ENCODE peak calls at places on chromosomes 5 and 9, in seven cellular contexts. One of them, this sample, is unnamed.

GRCh38 chr5:143557061-143557818 is 153.8 kb upstream of the NR3C1 start:
- DNase-seq in HepG2: no peak
- DNase-seq in Karpas-422: no peak
- DNase-seq in GM23338: no peak
- DNase-seq in GM23248: peak; percentile 78
- DNase-seq in PC-9: no peak
- DNase-seq in PC-3: peak; percentile 16
- DNase-seq in this sample: peak; percentile 92

GRCh38 chr5:44246986-44247385 is 142.2 kb downstream of the FGF10 start:
- DNase-seq in HepG2: no peak
- DNase-seq in Karpas-422: no peak
- DNase-seq in GM23338: no peak
- DNase-seq in GM23248: peak; percentile 37
- DNase-seq in PC-9: no peak
- DNase-seq in PC-3: no peak
- DNase-seq in this sample: peak; percentile 2

GRCh38 chr9:38641985-38642864 is 21.8 kb upstream of the ANKRD18A start:
- DNase-seq in HepG2: peak; percentile 17
- DNase-seq in Karpas-422: peak; percentile 67
- DNase-seq in GM23338: peak; percentile 81
- DNase-seq in GM23248: peak; percentile 24
- DNase-seq in PC-9: no peak
- DNase-seq in PC-3: peak; percentile 69
- DNase-seq in this sample: peak; percentile 22

GRCh38 chr5:69049151-69049550 is 44.7 kb upstream of the SLC30A5 start:
- DNase-seq in HepG2: peak; percentile 44
- DNase-seq in Karpas-422: no peak
- DNase-seq in GM23338: no peak
- DNase-seq in GM23248: no peak
- DNase-seq in PC-9: peak; percentile 76
- DNase-seq in PC-3: no peak
- DNase-seq in this sample: no peak

GRCh38 chr5:177450672-177451424 is 4.2 kb downstream of the PRR7 start:
- DNase-seq in HepG2: no peak
- DNase-seq in Karpas-422: no peak
- DNase-seq in GM23338: no peak
- DNase-seq in GM23248: no peak
- DNase-seq in PC-9: no peak
- DNase-seq in PC-3: no peak
- DNase-seq in this sample: no peak

GRCh38 chr5:112960316-112960715 is 16.3 kb upstream of the DCP2 start:
- DNase-seq in HepG2: no peak
- DNase-seq in Karpas-422: no peak
- DNase-seq in GM23338: no peak
- DNase-seq in GM23248: no peak
- DNase-seq in PC-9: no peak
- DNase-seq in PC-3: no peak
- DNase-seq in this sample: no peak

GRCh38 chr9:136617746-136618577 is 44.8 kb upstream of the EGFL7 start:
- DNase-seq in HepG2: no peak
- DNase-seq in Karpas-422: no peak
- DNase-seq in GM23338: no peak
- DNase-seq in GM23248: no peak
- DNase-seq in PC-9: no peak
- DNase-seq in PC-3: no peak
- DNase-seq in this sample: no peak

GRCh38 chr5:6820851-6821479 is 107.7 kb downstream of the TENT4A start:
- DNase-seq in HepG2: peak; percentile 47
- DNase-seq in Karpas-422: peak; percentile 75
- DNase-seq in GM23338: peak; percentile 80
- DNase-seq in GM23248: peak; percentile 37
- DNase-seq in PC-9: peak; percentile 47
- DNase-seq in PC-3: peak; percentile 60
- DNase-seq in this sample: no peak

GRCh38 chr5:168583742-168584482 is 4.7 kb upstream of the PANK3 start:
- DNase-seq in HepG2: no peak
- DNase-seq in Karpas-422: peak; percentile 36
- DNase-seq in GM23338: no peak
- DNase-seq in GM23248: no peak
- DNase-seq in PC-9: no peak
- DNase-seq in PC-3: no peak
- DNase-seq in this sample: no peak

GRCh38 chr9:93183663-93184438 is at the start of gene WNK2:
- DNase-seq in HepG2: no peak
- DNase-seq in Karpas-422: no peak
- DNase-seq in GM23338: peak; percentile 64
- DNase-seq in GM23248: peak; percentile 23
- DNase-seq in PC-9: no peak
- DNase-seq in PC-3: peak; percentile 63
- DNase-seq in this sample: no peak

GRCh38 chr9:121699271-121700164 is 48.1 kb downstream of the DAB2IP start:
- DNase-seq in HepG2: no peak
- DNase-seq in Karpas-422: peak; percentile 47
- DNase-seq in GM23338: peak; percentile 73
- DNase-seq in GM23248: peak; percentile 74
- DNase-seq in PC-9: no peak
- DNase-seq in PC-3: peak; percentile 52
- DNase-seq in this sample: peak; percentile 44

GRCh38 chr9:14272924-14273528 is 40.9 kb downstream of the NFIB start:
- DNase-seq in HepG2: no peak
- DNase-seq in Karpas-422: no peak
- DNase-seq in GM23338: no peak
- DNase-seq in GM23248: no peak
- DNase-seq in PC-9: no peak
- DNase-seq in PC-3: no peak
- DNase-seq in this sample: no peak

GRCh38 chr5:126744842-126745241 is 32.1 kb upstream of the LMNB1 start:
- DNase-seq in HepG2: no peak
- DNase-seq in Karpas-422: no peak
- DNase-seq in GM23338: no peak
- DNase-seq in GM23248: no peak
- DNase-seq in PC-9: no peak
- DNase-seq in PC-3: no peak
- DNase-seq in this sample: no peak

GRCh38 chr9:134391319-134392231 is 65.3 kb downstream of the RXRA start:
- DNase-seq in HepG2: no peak
- DNase-seq in Karpas-422: no peak
- DNase-seq in GM23338: no peak
- DNase-seq in GM23248: no peak
- DNase-seq in PC-9: no peak
- DNase-seq in PC-3: no peak
- DNase-seq in this sample: no peak

GRCh38 chr9:101235105-101235866 is 149.5 kb downstream of the BAAT start:
- DNase-seq in HepG2: peak; percentile 45
- DNase-seq in Karpas-422: peak; percentile 66
- DNase-seq in GM23338: peak; percentile 81
- DNase-seq in GM23248: peak; percentile 33
- DNase-seq in PC-9: no peak
- DNase-seq in PC-3: peak; percentile 26
- DNase-seq in this sample: no peak

GRCh38 chr5:164010900-164011299 is 505.5 kb downstream of the MAT2B start:
- DNase-seq in HepG2: no peak
- DNase-seq in Karpas-422: no peak
- DNase-seq in GM23338: no peak
- DNase-seq in GM23248: no peak
- DNase-seq in PC-9: no peak
- DNase-seq in PC-3: no peak
- DNase-seq in this sample: no peak

GRCh38 chr9:469672-470040 is 255.0 kb downstream of the DOCK8 start:
- DNase-seq in HepG2: no peak
- DNase-seq in Karpas-422: no peak
- DNase-seq in GM23338: peak; percentile 56
- DNase-seq in GM23248: no peak
- DNase-seq in PC-9: no peak
- DNase-seq in PC-3: no peak
- DNase-seq in this sample: no peak

GRCh38 chr9:136050706-136051567 is 44.2 kb downstream of the NACC2 start:
- DNase-seq in HepG2: peak; percentile 9
- DNase-seq in Karpas-422: no peak
- DNase-seq in GM23338: peak; percentile 50
- DNase-seq in GM23248: no peak
- DNase-seq in PC-9: no peak
- DNase-seq in PC-3: no peak
- DNase-seq in this sample: no peak

GRCh38 chr5:9337908-9338307 is 208.0 kb downstream of the SEMA5A start:
- DNase-seq in HepG2: no peak
- DNase-seq in Karpas-422: no peak
- DNase-seq in GM23338: no peak
- DNase-seq in GM23248: peak; percentile 82
- DNase-seq in PC-9: no peak
- DNase-seq in PC-3: peak; percentile 96
- DNase-seq in this sample: peak; percentile 63

GRCh38 chr9:133066181-133066983 is 4.6 kb downstream of the CEL start:
- DNase-seq in HepG2: no peak
- DNase-seq in Karpas-422: no peak
- DNase-seq in GM23338: no peak
- DNase-seq in GM23248: no peak
- DNase-seq in PC-9: no peak
- DNase-seq in PC-3: no peak
- DNase-seq in this sample: no peak

GRCh38 chr5:151570058-151570457 is 21.1 kb downstream of the FAT2 start:
- DNase-seq in HepG2: no peak
- DNase-seq in Karpas-422: no peak
- DNase-seq in GM23338: no peak
- DNase-seq in GM23248: no peak
- DNase-seq in PC-9: peak; percentile 76
- DNase-seq in PC-3: peak; percentile 82
- DNase-seq in this sample: no peak
- H3K4me1 ChIP-seq in HepG2: no peaks in the 10 kb centered on the region
- H3K4me1 ChIP-seq in Karpas-422: no peaks in the 10 kb centered on the region
- H3K4me1 ChIP-seq in GM23338: peaks cover 9% of the 10 kb centered on the region
- H3K4me1 ChIP-seq in GM23248: no peaks in the 10 kb centered on the region
- H3K4me1 ChIP-seq in PC-9: peaks cover 20% of the 10 kb centered on the region
- H3K4me1 ChIP-seq in PC-3: peaks cover 23% of the 10 kb centered on the region
- H3K4me1 ChIP-seq in this sample: no peaks in the 10 kb centered on the region

GRCh38 chr5:611731-612486 is at the start of gene CEP72:
- DNase-seq in HepG2: peak; percentile 68
- DNase-seq in Karpas-422: peak; percentile 97
- DNase-seq in GM23338: peak; percentile 91
- DNase-seq in GM23248: peak; percentile 96
- DNase-seq in PC-9: peak; percentile 82
- DNase-seq in PC-3: peak; percentile 88
- DNase-seq in this sample: peak; percentile 41
- H2AFZ ChIP-seq in HepG2: no peak within 1 kb of the TSS
- H2AFZ ChIP-seq in Karpas-422: peak within 1 kb of the TSS; percentile 74
- H2AFZ ChIP-seq in GM23338: peak within 1 kb of the TSS; percentile 74
- H2AFZ ChIP-seq in GM23248: peak within 1 kb of the TSS; percentile 87
- H2AFZ ChIP-seq in PC-9: peak within 1 kb of the TSS; percentile 92
- H2AFZ ChIP-seq in PC-3: peak within 1 kb of the TSS; percentile 86
- H2AFZ ChIP-seq in this sample: peak within 1 kb of the TSS; percentile 93

DNA sequence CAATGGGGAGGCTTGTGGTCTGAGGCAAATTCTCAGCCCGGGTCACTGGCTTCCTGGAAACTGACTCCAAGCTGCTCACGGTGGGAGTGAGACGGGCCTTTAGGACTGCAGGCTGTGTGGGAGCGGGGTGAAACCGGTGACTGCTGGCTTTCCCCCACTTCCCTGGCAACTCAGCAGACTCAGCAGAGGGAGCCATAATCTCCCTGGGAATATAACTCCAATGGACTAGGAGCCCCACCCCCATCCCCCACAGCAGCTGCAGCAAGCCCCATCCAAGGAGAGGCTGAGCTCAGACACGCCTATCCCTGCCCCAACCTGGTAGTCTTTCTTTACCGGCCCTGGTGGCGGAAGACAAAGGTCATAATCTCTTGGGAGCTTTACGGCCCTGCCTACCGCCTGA is 465.9 kb downstream of the CAAP1 start:
- DNase-seq in HepG2: no peak
- DNase-seq in Karpas-422: no peak
- DNase-seq in GM23338: peak; percentile 50
- DNase-seq in GM23248: no peak
- DNase-seq in PC-9: no peak
- DNase-seq in PC-3: no peak
- DNase-seq in this sample: no peak
- H3K27ac ChIP-seq in HepG2: no peak overlapping the region
- H3K27ac ChIP-seq in Karpas-422: no peak overlapping the region
- H3K27ac ChIP-seq in GM23338: no peak overlapping the region
- H3K27ac ChIP-seq in GM23248: no peak overlapping the region
- H3K27ac ChIP-seq in PC-9: no peak overlapping the region
- H3K27ac ChIP-seq in PC-3: no peak overlapping the region
- H3K27ac ChIP-seq in this sample: no peak overlapping the region

GRCh38 chr5:154765396-154765925 is 10.3 kb downstream of the LARP1 start:
- DNase-seq in HepG2: no peak
- DNase-seq in Karpas-422: no peak
- DNase-seq in GM23338: no peak
- DNase-seq in GM23248: no peak
- DNase-seq in PC-9: no peak
- DNase-seq in PC-3: no peak
- DNase-seq in this sample: no peak

GRCh38 chr5:154767537-154767936 is 12.4 kb downstream of the LARP1 start:
- DNase-seq in HepG2: no peak
- DNase-seq in Karpas-422: no peak
- DNase-seq in GM23338: no peak
- DNase-seq in GM23248: peak; percentile 28
- DNase-seq in PC-9: no peak
- DNase-seq in PC-3: no peak
- DNase-seq in this sample: no peak

GRCh38 chr5:154766558-154767281 is 11.5 kb downstream of the LARP1 start:
- DNase-seq in HepG2: no peak
- DNase-seq in Karpas-422: no peak
- DNase-seq in GM23338: no peak
- DNase-seq in GM23248: no peak
- DNase-seq in PC-9: no peak
- DNase-seq in PC-3: no peak
- DNase-seq in this sample: no peak

GRCh38 chr5:154762700-154763099 is 7.5 kb downstream of the LARP1 start:
- DNase-seq in HepG2: no peak
- DNase-seq in Karpas-422: no peak
- DNase-seq in GM23338: no peak
- DNase-seq in GM23248: no peak
- DNase-seq in PC-9: no peak
- DNase-seq in PC-3: no peak
- DNase-seq in this sample: no peak

DNA sequence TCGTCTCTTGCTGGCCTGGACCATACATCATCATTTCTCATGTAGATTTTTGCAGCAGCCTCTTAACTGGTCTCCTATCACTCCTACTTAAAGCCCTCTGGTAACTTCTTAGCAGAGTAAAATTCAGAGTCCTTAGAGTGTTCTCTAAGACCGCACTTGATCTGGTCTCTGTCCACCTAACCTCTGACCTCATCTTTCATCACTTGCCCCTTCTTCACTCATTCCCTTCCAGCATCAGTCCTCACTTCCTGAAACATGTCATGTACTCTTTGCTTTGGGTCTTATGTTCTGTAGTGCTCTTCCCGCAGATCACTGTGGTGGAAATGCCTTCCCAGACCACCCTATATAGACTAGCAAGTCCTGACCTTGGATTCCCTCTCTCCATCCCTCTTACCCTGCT is 9.8 kb downstream of the LARP1 start:
- DNase-seq in HepG2: no peak
- DNase-seq in Karpas-422: no peak
- DNase-seq in GM23338: no peak
- DNase-seq in GM23248: no peak
- DNase-seq in PC-9: no peak
- DNase-seq in PC-3: no peak
- DNase-seq in this sample: no peak
- H3K4me1 ChIP-seq in HepG2: peaks cover 89% of the 10 kb centered on the region
- H3K4me1 ChIP-seq in Karpas-422: peaks cover 76% of the 10 kb centered on the region
- H3K4me1 ChIP-seq in GM23338: peaks cover 82% of the 10 kb centered on the region
- H3K4me1 ChIP-seq in GM23248: peaks cover 28% of the 10 kb centered on the region
- H3K4me1 ChIP-seq in PC-9: peaks cover 25% of the 10 kb centered on the region
- H3K4me1 ChIP-seq in PC-3: peaks cover 9% of the 10 kb centered on the region
- H3K4me1 ChIP-seq in this sample: peaks cover 4% of the 10 kb centered on the region